ENCODE peak calls at places on chromosome 16, in seven cellular contexts. One of them, this sample, is unnamed.
A peak's percentile ranks its signal among the peaks of the same experiment; 100 is the strongest.

GRCh38 chr16:81604960-81605383 is 160.4 kb downstream of the CMIP start:
- DNase-seq in GM12865: no peak
- DNase-seq in A549: no peak
- DNase-seq in OCI-LY7: no peak
- DNase-seq in tibial nerve: no peak
- DNase-seq in left lung: no peak
- DNase-seq in GM23338: no peak
- DNase-seq in this sample: no peak

GRCh38 chr16:73878616-73879015 is 418.0 kb upstream of the PSMD7 start:
- DNase-seq in left lung: no peak
- DNase-seq in GM23338: peak; percentile 66
- DNase-seq in OCI-LY7: peak; percentile 29
- DNase-seq in GM12865: peak; percentile 57
- DNase-seq in tibial nerve: no peak
- DNase-seq in A549: peak; percentile 27
- DNase-seq in this sample: no peak

GRCh38 chr16:85294810-85295508 is 182.7 kb upstream of the CIBAR2 start:
- DNase-seq in A549: no peak
- DNase-seq in OCI-LY7: no peak
- DNase-seq in GM23338: no peak
- DNase-seq in left lung: no peak
- DNase-seq in tibial nerve: no peak
- DNase-seq in GM12865: no peak
- DNase-seq in this sample: no peak

GRCh38 chr16:65071371-65072311 is 50.2 kb downstream of the CDH11 start:
- DNase-seq in tibial nerve: peak; percentile 56
- DNase-seq in left lung: no peak
- DNase-seq in A549: no peak
- DNase-seq in OCI-LY7: no peak
- DNase-seq in GM23338: no peak
- DNase-seq in GM12865: no peak
- DNase-seq in this sample: no peak

GRCh38 chr16:83989300-83989699 is 21.3 kb downstream of the NECAB2 start:
- DNase-seq in GM12865: no peak
- DNase-seq in A549: no peak
- DNase-seq in GM23338: no peak
- DNase-seq in OCI-LY7: no peak
- DNase-seq in left lung: no peak
- DNase-seq in tibial nerve: no peak
- DNase-seq in this sample: peak; percentile 36

GRCh38 chr16:86595983-86596605 is 17.7 kb downstream of the FOXL1 start:
- DNase-seq in GM12865: no peak
- DNase-seq in left lung: no peak
- DNase-seq in OCI-LY7: no peak
- DNase-seq in GM23338: no peak
- DNase-seq in A549: no peak
- DNase-seq in tibial nerve: no peak
- DNase-seq in this sample: no peak

GRCh38 chr16:51971184-51971583 is 575.8 kb downstream of the TOX3 start:
- DNase-seq in GM12865: no peak
- DNase-seq in left lung: no peak
- DNase-seq in tibial nerve: no peak
- DNase-seq in GM23338: peak; percentile 72
- DNase-seq in OCI-LY7: peak; percentile 1
- DNase-seq in A549: peak; percentile 13
- DNase-seq in this sample: peak; percentile 56

GRCh38 chr16:81621496-81621895 is 157.6 kb upstream of the PLCG2 start:
- DNase-seq in left lung: no peak
- DNase-seq in GM23338: no peak
- DNase-seq in A549: no peak
- DNase-seq in GM12865: no peak
- DNase-seq in tibial nerve: no peak
- DNase-seq in OCI-LY7: no peak
- DNase-seq in this sample: no peak

GRCh38 chr16:11245222-11245737 is 10.7 kb downstream of the SOCS1 start:
- DNase-seq in OCI-LY7: no peak
- DNase-seq in GM12865: no peak
- DNase-seq in tibial nerve: no peak
- DNase-seq in A549: no peak
- DNase-seq in GM23338: no peak
- DNase-seq in left lung: no peak
- DNase-seq in this sample: no peak

GRCh38 chr16:728131-728889 is 1.4 kb downstream of the HAGHL start:
- DNase-seq in A549: peak; percentile 63
- DNase-seq in tibial nerve: no peak
- DNase-seq in GM12865: peak; percentile 93
- DNase-seq in OCI-LY7: peak; percentile 85
- DNase-seq in GM23338: peak; percentile 80
- DNase-seq in left lung: peak; percentile 82
- DNase-seq in this sample: peak; percentile 82

GRCh38 chr16:13390093-13390985 is 488.9 kb downstream of the SHISA9 start:
- DNase-seq in A549: no peak
- DNase-seq in left lung: no peak
- DNase-seq in GM23338: no peak
- DNase-seq in GM12865: peak; percentile 88
- DNase-seq in tibial nerve: no peak
- DNase-seq in OCI-LY7: peak; percentile 99
- DNase-seq in this sample: no peak

GRCh38 chr16:50657251-50657650 is 23.9 kb downstream of the SNX20 start:
- DNase-seq in GM12865: no peak
- DNase-seq in left lung: no peak
- DNase-seq in OCI-LY7: no peak
- DNase-seq in tibial nerve: no peak
- DNase-seq in A549: no peak
- DNase-seq in GM23338: no peak
- DNase-seq in this sample: no peak

GRCh38 chr16:86408685-86409084 is 101.6 kb upstream of the FOXF1 start:
- DNase-seq in GM12865: no peak
- DNase-seq in left lung: no peak
- DNase-seq in GM23338: no peak
- DNase-seq in OCI-LY7: no peak
- DNase-seq in A549: no peak
- DNase-seq in tibial nerve: no peak
- DNase-seq in this sample: peak; percentile 17

GRCh38 chr16:23608194-23608593 is 12.1 kb upstream of the NDUFAB1 start:
- DNase-seq in GM23338: no peak
- DNase-seq in left lung: no peak
- DNase-seq in tibial nerve: no peak
- DNase-seq in GM12865: no peak
- DNase-seq in A549: no peak
- DNase-seq in OCI-LY7: no peak
- DNase-seq in this sample: no peak

GRCh38 chr16:2500937-2501750 is 12.6 kb upstream of the ATP6V0C start:
- DNase-seq in OCI-LY7: peak; percentile 83
- DNase-seq in GM23338: peak; percentile 91
- DNase-seq in tibial nerve: peak; percentile 86
- DNase-seq in A549: peak; percentile 82
- DNase-seq in GM12865: peak; percentile 81
- DNase-seq in left lung: peak; percentile 81
- DNase-seq in this sample: peak; percentile 73

GRCh38 chr16:50059111-50059510 is 6.7 kb upstream of the HEATR3 start:
- DNase-seq in tibial nerve: no peak
- DNase-seq in OCI-LY7: no peak
- DNase-seq in GM23338: no peak
- DNase-seq in A549: no peak
- DNase-seq in left lung: no peak
- DNase-seq in GM12865: no peak
- DNase-seq in this sample: no peak

GRCh38 chr16:81485225-81485624 is 40.6 kb downstream of the CMIP start:
- DNase-seq in GM12865: no peak
- DNase-seq in tibial nerve: no peak
- DNase-seq in left lung: no peak
- DNase-seq in GM23338: no peak
- DNase-seq in A549: no peak
- DNase-seq in OCI-LY7: no peak
- DNase-seq in this sample: no peak

GRCh38 chr16:17470002-17470870 is 524 bp downstream of the XYLT1 start:
- DNase-seq in GM23338: no peak
- DNase-seq in left lung: no peak
- DNase-seq in OCI-LY7: peak; percentile 55
- DNase-seq in tibial nerve: no peak
- DNase-seq in A549: peak; percentile 13
- DNase-seq in GM12865: no peak
- DNase-seq in this sample: no peak

GRCh38 chr16:89903908-89904515 is 14.7 kb upstream of the MC1R start:
- DNase-seq in OCI-LY7: no peak
- DNase-seq in GM12865: no peak
- DNase-seq in tibial nerve: no peak
- DNase-seq in GM23338: no peak
- DNase-seq in left lung: no peak
- DNase-seq in A549: no peak
- DNase-seq in this sample: no peak

GRCh38 chr16:85573696-85574641 is 39.2 kb upstream of the GSE1 start:
- DNase-seq in A549: no peak
- DNase-seq in tibial nerve: no peak
- DNase-seq in GM23338: no peak
- DNase-seq in GM12865: no peak
- DNase-seq in OCI-LY7: no peak
- DNase-seq in left lung: peak; percentile 49
- DNase-seq in this sample: peak; percentile 82

GRCh38 chr16:84360170-84360569 is 8.2 kb upstream of the ATP2C2 start:
- DNase-seq in tibial nerve: no peak
- DNase-seq in GM12865: no peak
- DNase-seq in GM23338: no peak
- DNase-seq in left lung: no peak
- DNase-seq in OCI-LY7: peak; percentile 32
- DNase-seq in A549: no peak
- DNase-seq in this sample: no peak

GRCh38 chr16:1920727-1921155 is 2.5 kb upstream of the HS3ST6 start:
- DNase-seq in left lung: no peak
- DNase-seq in OCI-LY7: peak; percentile 41
- DNase-seq in GM12865: peak; percentile 29
- DNase-seq in A549: no peak
- DNase-seq in GM23338: peak; percentile 92
- DNase-seq in tibial nerve: no peak
- DNase-seq in this sample: peak; percentile 86

GRCh38 chr16:76303637-76304314 is 26.6 kb downstream of the CNTNAP4 start:
- DNase-seq in tibial nerve: no peak
- DNase-seq in A549: no peak
- DNase-seq in GM12865: no peak
- DNase-seq in GM23338: no peak
- DNase-seq in OCI-LY7: no peak
- DNase-seq in left lung: no peak
- DNase-seq in this sample: no peak
- H3K4me3 ChIP-seq in tibial nerve: no peak overlapping the region
- H3K4me3 ChIP-seq in A549: no peak overlapping the region
- H3K4me3 ChIP-seq in GM12865: peak overlapping the region; percentile 44
- H3K4me3 ChIP-seq in GM23338: no peak overlapping the region
- H3K4me3 ChIP-seq in OCI-LY7: peak overlapping the region; percentile 28
- H3K4me3 ChIP-seq in left lung: no peak overlapping the region
- H3K4me3 ChIP-seq in this sample: no peak overlapping the region

GRCh38 chr16:22161999-22162657 is at the start of gene SDR42E2:
- DNase-seq in left lung: no peak
- DNase-seq in OCI-LY7: no peak
- DNase-seq in GM12865: no peak
- DNase-seq in A549: peak; percentile 38
- DNase-seq in GM23338: peak; percentile 89
- DNase-seq in tibial nerve: no peak
- DNase-seq in this sample: no peak

GRCh38 chr16:22163806-22164205 is 1.5 kb downstream of the SDR42E2 start:
- DNase-seq in GM12865: no peak
- DNase-seq in A549: no peak
- DNase-seq in OCI-LY7: no peak
- DNase-seq in tibial nerve: no peak
- DNase-seq in GM23338: no peak
- DNase-seq in left lung: no peak
- DNase-seq in this sample: no peak

GRCh38 chr16:22164482-22164881 is 2.2 kb downstream of the SDR42E2 start:
- DNase-seq in A549: no peak
- DNase-seq in GM12865: no peak
- DNase-seq in GM23338: no peak
- DNase-seq in tibial nerve: no peak
- DNase-seq in left lung: no peak
- DNase-seq in OCI-LY7: no peak
- DNase-seq in this sample: no peak

GRCh38 chr16:22161401-22161800 is 905 bp upstream of the SDR42E2 start:
- DNase-seq in tibial nerve: no peak
- DNase-seq in A549: no peak
- DNase-seq in GM12865: no peak
- DNase-seq in left lung: no peak
- DNase-seq in GM23338: no peak
- DNase-seq in OCI-LY7: no peak
- DNase-seq in this sample: no peak

GRCh38 chr16:22162658-22163009 is 328 bp downstream of the SDR42E2 start:
- DNase-seq in OCI-LY7: no peak
- DNase-seq in GM12865: no peak
- DNase-seq in left lung: no peak
- DNase-seq in tibial nerve: no peak
- DNase-seq in A549: no peak
- DNase-seq in GM23338: no peak
- DNase-seq in this sample: no peak
- H3K4me3 ChIP-seq in OCI-LY7: no peak overlapping the region
- H3K4me3 ChIP-seq in GM12865: no peak overlapping the region
- H3K4me3 ChIP-seq in left lung: peak overlapping the region; percentile 18
- H3K4me3 ChIP-seq in tibial nerve: no peak overlapping the region
- H3K4me3 ChIP-seq in A549: peak overlapping the region; percentile 24
- H3K4me3 ChIP-seq in GM23338: peak overlapping the region; percentile 68
- H3K4me3 ChIP-seq in this sample: no peak overlapping the region

GRCh38 chr16:57899771-57900661 is 70.9 kb downstream of the CNGB1 start:
- DNase-seq in tibial nerve: peak; percentile 80
- DNase-seq in A549: peak; percentile 66
- DNase-seq in GM23338: peak; percentile 86
- DNase-seq in GM12865: peak; percentile 79
- DNase-seq in left lung: peak; percentile 73
- DNase-seq in OCI-LY7: peak; percentile 68
- DNase-seq in this sample: peak; percentile 88
- H3K4me3 ChIP-seq in tibial nerve: no peak overlapping the region
- H3K4me3 ChIP-seq in A549: no peak overlapping the region
- H3K4me3 ChIP-seq in GM23338: no peak overlapping the region
- H3K4me3 ChIP-seq in GM12865: no peak overlapping the region
- H3K4me3 ChIP-seq in left lung: no peak overlapping the region
- H3K4me3 ChIP-seq in OCI-LY7: no peak overlapping the region
- H3K4me3 ChIP-seq in this sample: no peak overlapping the region

GRCh38 chr16:30910427-30911029 is 12.8 kb upstream of the FBXL19 start:
- DNase-seq in tibial nerve: no peak
- DNase-seq in left lung: no peak
- DNase-seq in GM23338: no peak
- DNase-seq in GM12865: no peak
- DNase-seq in OCI-LY7: no peak
- DNase-seq in A549: no peak
- DNase-seq in this sample: peak; percentile 35

GRCh38 chr16:30903596-30903995 is 7.2 kb downstream of the CTF1 start:
- DNase-seq in left lung: peak; percentile 49
- DNase-seq in GM12865: no peak
- DNase-seq in OCI-LY7: peak; percentile 38
- DNase-seq in A549: no peak
- DNase-seq in GM23338: no peak
- DNase-seq in tibial nerve: no peak
- DNase-seq in this sample: no peak

GRCh38 chr16:30903002-30903401 is 6.6 kb downstream of the CTF1 start:
- DNase-seq in OCI-LY7: no peak
- DNase-seq in left lung: no peak
- DNase-seq in tibial nerve: no peak
- DNase-seq in GM23338: no peak
- DNase-seq in GM12865: no peak
- DNase-seq in A549: no peak
- DNase-seq in this sample: no peak

GRCh38 chr16:30904114-30904780 is 7.8 kb downstream of the CTF1 start:
- DNase-seq in A549: no peak
- DNase-seq in GM12865: no peak
- DNase-seq in left lung: no peak
- DNase-seq in tibial nerve: no peak
- DNase-seq in GM23338: no peak
- DNase-seq in OCI-LY7: peak; percentile 63
- DNase-seq in this sample: no peak

GRCh38 chr16:30907064-30907463 is 10.7 kb downstream of the CTF1 start:
- DNase-seq in GM12865: no peak
- DNase-seq in left lung: no peak
- DNase-seq in A549: no peak
- DNase-seq in GM23338: no peak
- DNase-seq in tibial nerve: no peak
- DNase-seq in OCI-LY7: no peak
- DNase-seq in this sample: no peak
- H3K4me3 ChIP-seq in GM12865: no peak overlapping the region
- H3K4me3 ChIP-seq in left lung: no peak overlapping the region
- H3K4me3 ChIP-seq in A549: no peak overlapping the region
- H3K4me3 ChIP-seq in GM23338: no peak overlapping the region
- H3K4me3 ChIP-seq in tibial nerve: no peak overlapping the region
- H3K4me3 ChIP-seq in OCI-LY7: no peak overlapping the region
- H3K4me3 ChIP-seq in this sample: no peak overlapping the region